ENCODE peak calls at places on chromosome 14, in five cellular contexts. One of them, this sample, is unnamed.

GRCh38 chr14:54606178-54606577 is 39.2 kb downstream of the SAMD4A start:
- DNase-seq in HepG2: no peak
- DNase-seq in A549: no peak
- DNase-seq in H1: no peak
- DNase-seq in K562: no peak
- DNase-seq in this sample: no peak

GRCh38 chr14:24693353-24693737 is 59.4 kb upstream of the GZMB start:
- DNase-seq in HepG2: no peak
- DNase-seq in A549: no peak
- DNase-seq in H1: no peak
- DNase-seq in K562: no peak
- DNase-seq in this sample: no peak

GRCh38 chr14:92666251-92666650 is 82.2 kb downstream of the LGMN start:
- DNase-seq in HepG2: no peak
- DNase-seq in A549: no peak
- DNase-seq in H1: no peak
- DNase-seq in K562: no peak
- DNase-seq in this sample: no peak

GRCh38 chr14:61562321-61563161 is 132.8 kb upstream of the HIF1A start:
- DNase-seq in HepG2: peak
- DNase-seq in A549: peak
- DNase-seq in H1: no peak
- DNase-seq in K562: peak
- DNase-seq in this sample: peak

GRCh38 chr14:52076334-52076733 is 7.5 kb upstream of the NID2 start:
- DNase-seq in HepG2: no peak
- DNase-seq in A549: no peak
- DNase-seq in H1: no peak
- DNase-seq in K562: no peak
- DNase-seq in this sample: peak

GRCh38 chr14:37056473-37056872 is 115.9 kb downstream of the SLC25A21 start:
- DNase-seq in HepG2: no peak
- DNase-seq in A549: peak
- DNase-seq in H1: peak
- DNase-seq in K562: peak
- DNase-seq in this sample: peak

GRCh38 chr14:64363265-64363840 is 24.8 kb upstream of the MTHFD1 start:
- DNase-seq in HepG2: no peak
- DNase-seq in A549: no peak
- DNase-seq in H1: no peak
- DNase-seq in K562: peak
- DNase-seq in this sample: peak

GRCh38 chr14:78927261-78927660 is 757.1 kb downstream of the NRXN3 start:
- DNase-seq in HepG2: no peak
- DNase-seq in A549: no peak
- DNase-seq in H1: no peak
- DNase-seq in K562: no peak
- DNase-seq in this sample: no peak

GRCh38 chr14:39417014-39417413 is 15.2 kb downstream of the FBXO33 start:
- DNase-seq in HepG2: peak
- DNase-seq in A549: no peak
- DNase-seq in H1: no peak
- DNase-seq in K562: no peak
- DNase-seq in this sample: no peak

GRCh38 chr14:22388669-22389625 is 200.1 kb downstream of the DAD1 start:
- DNase-seq in HepG2: peak
- DNase-seq in A549: peak
- DNase-seq in H1: no peak
- DNase-seq in K562: no peak
- DNase-seq in this sample: peak

GRCh38 chr14:39090548-39091111 is 12.4 kb downstream of the SEC23A start:
- DNase-seq in HepG2: no peak
- DNase-seq in A549: no peak
- DNase-seq in H1: no peak
- DNase-seq in K562: no peak
- DNase-seq in this sample: no peak

GRCh38 chr14:67487937-67488893 is at the start of gene TMEM229B:
- DNase-seq in HepG2: no peak
- DNase-seq in A549: no peak
- DNase-seq in H1: no peak
- DNase-seq in K562: no peak
- DNase-seq in this sample: no peak

GRCh38 chr14:22838631-22839041 is 2.3 kb downstream of the MMP14 start:
- DNase-seq in HepG2: no peak
- DNase-seq in A549: no peak
- DNase-seq in H1: no peak
- DNase-seq in K562: no peak
- DNase-seq in this sample: peak

GRCh38 chr14:80567905-80568512 is 356.7 kb upstream of the DIO2 start:
- DNase-seq in HepG2: no peak
- DNase-seq in A549: no peak
- DNase-seq in H1: no peak
- DNase-seq in K562: no peak
- DNase-seq in this sample: peak

DNA sequence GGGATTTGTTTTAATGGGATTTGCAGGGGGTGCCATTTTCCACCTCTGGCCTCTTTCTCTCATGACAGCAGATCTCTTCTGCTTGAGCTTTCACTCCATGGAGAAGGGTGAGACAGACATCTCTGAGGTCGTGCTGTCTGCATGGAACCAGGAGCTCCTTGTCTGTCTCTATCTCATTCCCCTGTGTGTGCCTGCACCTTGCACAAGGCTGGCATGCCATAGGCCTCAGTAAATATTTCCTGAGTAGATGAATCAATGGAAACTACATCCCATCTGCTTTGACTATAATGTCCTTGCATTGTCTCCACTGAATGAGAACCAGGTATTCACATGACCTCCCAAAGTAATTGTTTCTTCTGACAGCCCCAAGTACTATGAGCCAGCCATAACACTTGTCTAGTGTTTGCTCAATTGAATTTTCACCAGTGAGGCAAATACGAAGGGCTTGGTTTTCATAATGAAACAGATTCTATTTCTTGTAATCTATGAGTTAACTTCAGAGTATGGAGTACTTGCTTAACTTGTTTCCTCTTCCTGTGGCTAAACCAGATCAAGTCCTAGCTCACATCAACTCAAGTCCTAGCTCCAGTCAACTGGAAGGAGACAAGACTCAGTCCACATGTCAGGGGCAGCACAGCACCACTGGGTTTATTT is 32.3 kb downstream of the KCNK13 start:
- DNase-seq in HepG2: no peak
- DNase-seq in A549: no peak
- DNase-seq in H1: no peak
- DNase-seq in K562: no peak
- DNase-seq in this sample: no peak
- TF ChIP-seq MAFK in HepG2: no peak
- TF ChIP-seq MAFK in A549: no peak
- TF ChIP-seq MAFK in H1: no peak
- TF ChIP-seq MAFK in K562: no peak
- TF ChIP-seq MAFK in this sample: no peak

GRCh38 chr14:40417777-40418401 is 985.7 kb upstream of the FBXO33 start:
- DNase-seq in HepG2: peak
- DNase-seq in A549: peak
- DNase-seq in H1: peak
- DNase-seq in K562: peak
- DNase-seq in this sample: no peak
- TF ChIP-seq MAFK in HepG2: no peak
- TF ChIP-seq MAFK in A549: no peak
- TF ChIP-seq MAFK in H1: no peak
- TF ChIP-seq MAFK in K562: no peak
- TF ChIP-seq MAFK in this sample: no peak

GRCh38 chr14:105068818-105069217 is 3.6 kb upstream of the GPR132 start:
- DNase-seq in HepG2: no peak
- DNase-seq in A549: no peak
- DNase-seq in H1: no peak
- DNase-seq in K562: no peak
- DNase-seq in this sample: no peak

GRCh38 chr14:105067140-105067968 is 2.1 kb upstream of the GPR132 start:
- DNase-seq in HepG2: no peak
- DNase-seq in A549: no peak
- DNase-seq in H1: no peak
- DNase-seq in K562: no peak
- DNase-seq in this sample: peak

GRCh38 chr14:105069554-105069886 is 4.3 kb upstream of the GPR132 start:
- DNase-seq in HepG2: no peak
- DNase-seq in A549: no peak
- DNase-seq in H1: no peak
- DNase-seq in K562: no peak
- DNase-seq in this sample: no peak

GRCh38 chr14:105066285-105067071 is 1.2 kb upstream of the GPR132 start:
- DNase-seq in HepG2: no peak
- DNase-seq in A549: no peak
- DNase-seq in H1: no peak
- DNase-seq in K562: no peak
- DNase-seq in this sample: no peak

DNA sequence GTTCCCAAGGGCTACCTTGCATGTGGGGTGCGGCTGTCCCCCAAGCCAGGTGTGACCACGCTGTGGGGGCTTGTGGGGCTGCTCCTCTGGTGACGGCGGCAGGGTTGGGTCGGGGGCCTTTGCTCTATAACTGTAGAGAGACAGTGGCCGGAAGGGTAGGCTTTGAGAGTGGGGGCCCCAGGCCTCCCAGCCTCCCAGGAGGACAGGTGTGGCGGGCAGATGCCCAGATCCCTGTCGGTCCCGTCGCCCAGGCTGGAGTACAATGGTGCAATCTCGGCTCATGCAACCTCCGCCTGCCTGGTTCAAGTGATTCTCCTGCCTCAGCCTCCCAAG is 2.7 kb upstream of the GPR132 start:
- DNase-seq in HepG2: no peak
- DNase-seq in A549: no peak
- DNase-seq in H1: no peak
- DNase-seq in K562: no peak
- DNase-seq in this sample: no peak
- TF ChIP-seq MAFK in HepG2: no peak
- TF ChIP-seq MAFK in A549: no peak
- TF ChIP-seq MAFK in H1: no peak
- TF ChIP-seq MAFK in K562: no peak
- TF ChIP-seq MAFK in this sample: no peak

GRCh38 chr14:73833024-73833423 is 18.6 kb upstream of the PTGR2 start:
- DNase-seq in HepG2: no peak
- DNase-seq in A549: no peak
- DNase-seq in H1: no peak
- DNase-seq in K562: no peak
- DNase-seq in this sample: no peak

GRCh38 chr14:73833530-73834257 is 17.9 kb upstream of the PTGR2 start:
- DNase-seq in HepG2: peak
- DNase-seq in A549: no peak
- DNase-seq in H1: no peak
- DNase-seq in K562: no peak
- DNase-seq in this sample: peak

GRCh38 chr14:73834258-73834620 is 17.4 kb upstream of the PTGR2 start:
- DNase-seq in HepG2: no peak
- DNase-seq in A549: no peak
- DNase-seq in H1: no peak
- DNase-seq in K562: no peak
- DNase-seq in this sample: no peak

GRCh38 chr14:73825551-73826188 is 26.0 kb upstream of the PTGR2 start:
- DNase-seq in HepG2: peak
- DNase-seq in A549: peak
- DNase-seq in H1: peak
- DNase-seq in K562: peak
- DNase-seq in this sample: peak

GRCh38 chr14:73829526-73830431 is 21.9 kb upstream of the PTGR2 start:
- DNase-seq in HepG2: peak
- DNase-seq in A549: no peak
- DNase-seq in H1: no peak
- DNase-seq in K562: peak
- DNase-seq in this sample: peak
- TF ChIP-seq MAFK in HepG2: no peak
- TF ChIP-seq MAFK in A549: no peak
- TF ChIP-seq MAFK in H1: no peak
- TF ChIP-seq MAFK in K562: no peak
- TF ChIP-seq MAFK in this sample: no peak

GRCh38 chr14:99879401-99880295 is 86.4 kb downstream of the EML1 start:
- DNase-seq in HepG2: no peak
- DNase-seq in A549: no peak
- DNase-seq in H1: no peak
- DNase-seq in K562: no peak
- DNase-seq in this sample: peak
- TF ChIP-seq MAFK in HepG2: no peak
- TF ChIP-seq MAFK in A549: no peak
- TF ChIP-seq MAFK in H1: no peak
- TF ChIP-seq MAFK in K562: no peak
- TF ChIP-seq MAFK in this sample: no peak

GRCh38 chr14:56996721-56997399 is 186.6 kb upstream of the OTX2 start:
- DNase-seq in HepG2: no peak
- DNase-seq in A549: no peak
- DNase-seq in H1: no peak
- DNase-seq in K562: no peak
- DNase-seq in this sample: no peak
- TF ChIP-seq MAFK in HepG2: no peak
- TF ChIP-seq MAFK in A549: no peak
- TF ChIP-seq MAFK in H1: no peak
- TF ChIP-seq MAFK in K562: no peak
- TF ChIP-seq MAFK in this sample: no peak

DNA sequence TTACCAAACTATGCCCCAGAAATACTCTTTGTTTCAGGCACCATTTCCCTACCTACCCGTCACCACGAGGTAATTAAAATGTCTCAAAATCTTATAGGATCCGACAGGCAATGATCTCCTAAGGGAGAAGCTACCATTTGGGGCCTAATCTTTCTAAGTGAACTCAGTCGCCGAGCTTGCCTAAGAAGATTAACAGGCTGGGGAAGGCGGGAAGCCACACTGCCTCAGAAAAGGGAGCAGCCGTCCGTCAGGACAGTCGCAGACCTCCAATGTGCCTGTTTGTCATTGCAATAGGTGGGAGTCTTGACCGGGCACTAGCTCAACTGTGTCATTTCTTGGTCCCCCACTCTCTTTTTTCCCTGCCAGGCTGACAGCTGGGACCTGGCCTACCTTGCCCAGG is 4.6 kb downstream of the TTC7B start:
- DNase-seq in HepG2: no peak
- DNase-seq in A549: no peak
- DNase-seq in H1: no peak
- DNase-seq in K562: no peak
- DNase-seq in this sample: no peak
- TF ChIP-seq MAFK in HepG2: no peak
- TF ChIP-seq MAFK in A549: no peak
- TF ChIP-seq MAFK in H1: no peak
- TF ChIP-seq MAFK in K562: no peak
- TF ChIP-seq MAFK in this sample: no peak

DNA sequence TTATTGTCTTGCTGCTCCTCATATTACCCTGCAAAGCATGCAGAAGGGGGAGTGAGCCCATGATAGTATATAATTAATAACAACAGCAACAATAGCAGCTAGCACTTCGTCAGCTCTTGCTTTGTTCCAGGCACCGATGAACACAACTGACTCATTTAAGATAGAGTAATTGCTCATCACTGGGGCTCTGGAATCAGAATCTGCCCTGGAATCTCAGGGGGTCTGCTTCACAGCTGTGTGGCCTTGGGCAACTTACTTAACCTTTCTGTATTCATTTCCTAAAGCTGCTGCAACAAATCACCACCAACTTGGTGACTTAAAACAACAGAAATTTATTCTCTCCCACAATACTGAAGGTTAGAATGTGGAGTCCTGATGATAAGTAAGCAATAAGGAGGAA is 55.0 kb upstream of the PSMC1 start:
- DNase-seq in HepG2: no peak
- DNase-seq in A549: no peak
- DNase-seq in H1: no peak
- DNase-seq in K562: no peak
- DNase-seq in this sample: no peak
- TF ChIP-seq MAFK in HepG2: no peak
- TF ChIP-seq MAFK in A549: no peak
- TF ChIP-seq MAFK in H1: no peak
- TF ChIP-seq MAFK in K562: no peak
- TF ChIP-seq MAFK in this sample: no peak

This sample was measured in IMR-90.